ENCODE peak calls at places on chromosomes 3 and 15, in nine cellular contexts. One of them, this sample, is unnamed.

GRCh38 chr3:20622304-20622703 is 436.3 kb upstream of the SGO1 start:
- DNase-seq in anterior cingulate cortex: no peak
- DNase-seq in stimulated activated CD4-positive, alpha-beta T cell treated with anti-CD3 and anti-CD28 coated beads, Interleukin-15, amount 100 ng/mL, for 24 hours: no peak
- DNase-seq in GM12891: no peak
- DNase-seq in AML-193: no peak
- DNase-seq in EL: peak
- DNase-seq in Panc1: no peak
- DNase-seq in T-helper 9 cell: no peak
- DNase-seq in progenitor cell of endocrine pancreas: no peak
- DNase-seq in this sample: no peak

GRCh38 chr3:171162986-171163723 is 136.6 kb upstream of the SLC2A2 start:
- DNase-seq in anterior cingulate cortex: no peak
- DNase-seq in stimulated activated CD4-positive, alpha-beta T cell treated with anti-CD3 and anti-CD28 coated beads, Interleukin-15, amount 100 ng/mL, for 24 hours: peak
- DNase-seq in GM12891: peak
- DNase-seq in AML-193: peak
- DNase-seq in EL: no peak
- DNase-seq in Panc1: no peak
- DNase-seq in T-helper 9 cell: no peak
- DNase-seq in progenitor cell of endocrine pancreas: no peak
- DNase-seq in this sample: no peak

GRCh38 chr3:148036331-148036881 is 627.2 kb downstream of the ZIC1 start:
- DNase-seq in anterior cingulate cortex: no peak
- DNase-seq in stimulated activated CD4-positive, alpha-beta T cell treated with anti-CD3 and anti-CD28 coated beads, Interleukin-15, amount 100 ng/mL, for 24 hours: no peak
- DNase-seq in GM12891: no peak
- DNase-seq in AML-193: no peak
- DNase-seq in EL: peak
- DNase-seq in Panc1: no peak
- DNase-seq in T-helper 9 cell: no peak
- DNase-seq in progenitor cell of endocrine pancreas: no peak
- DNase-seq in this sample: no peak

GRCh38 chr15:40345867-40346578 is 4.8 kb upstream of the PHGR1 start:
- DNase-seq in anterior cingulate cortex: no peak
- DNase-seq in stimulated activated CD4-positive, alpha-beta T cell treated with anti-CD3 and anti-CD28 coated beads, Interleukin-15, amount 100 ng/mL, for 24 hours: no peak
- DNase-seq in GM12891: no peak
- DNase-seq in AML-193: no peak
- DNase-seq in EL: no peak
- DNase-seq in Panc1: no peak
- DNase-seq in T-helper 9 cell: no peak
- DNase-seq in progenitor cell of endocrine pancreas: no peak
- DNase-seq in this sample: no peak

GRCh38 chr15:74624020-74624602 is 8.5 kb downstream of the CLK3 start:
- DNase-seq in anterior cingulate cortex: no peak
- DNase-seq in stimulated activated CD4-positive, alpha-beta T cell treated with anti-CD3 and anti-CD28 coated beads, Interleukin-15, amount 100 ng/mL, for 24 hours: no peak
- DNase-seq in GM12891: no peak
- DNase-seq in AML-193: no peak
- DNase-seq in EL: no peak
- DNase-seq in Panc1: no peak
- DNase-seq in T-helper 9 cell: no peak
- DNase-seq in progenitor cell of endocrine pancreas: no peak
- DNase-seq in this sample: no peak

GRCh38 chr3:104669083-104669482 is 697.6 kb upstream of the ALCAM start:
- DNase-seq in anterior cingulate cortex: no peak
- DNase-seq in stimulated activated CD4-positive, alpha-beta T cell treated with anti-CD3 and anti-CD28 coated beads, Interleukin-15, amount 100 ng/mL, for 24 hours: no peak
- DNase-seq in GM12891: no peak
- DNase-seq in AML-193: no peak
- DNase-seq in EL: no peak
- DNase-seq in Panc1: no peak
- DNase-seq in T-helper 9 cell: no peak
- DNase-seq in progenitor cell of endocrine pancreas: no peak
- DNase-seq in this sample: no peak

GRCh38 chr3:149441662-149442442 is 32.6 kb upstream of the TM4SF4 start:
- DNase-seq in anterior cingulate cortex: no peak
- DNase-seq in stimulated activated CD4-positive, alpha-beta T cell treated with anti-CD3 and anti-CD28 coated beads, Interleukin-15, amount 100 ng/mL, for 24 hours: no peak
- DNase-seq in GM12891: no peak
- DNase-seq in AML-193: no peak
- DNase-seq in EL: peak
- DNase-seq in Panc1: no peak
- DNase-seq in T-helper 9 cell: no peak
- DNase-seq in progenitor cell of endocrine pancreas: no peak
- DNase-seq in this sample: no peak

GRCh38 chr3:122415104-122415744 is 638 bp downstream of the WDR5B start:
- DNase-seq in anterior cingulate cortex: no peak
- DNase-seq in stimulated activated CD4-positive, alpha-beta T cell treated with anti-CD3 and anti-CD28 coated beads, Interleukin-15, amount 100 ng/mL, for 24 hours: peak
- DNase-seq in GM12891: peak
- DNase-seq in AML-193: no peak
- DNase-seq in EL: peak
- DNase-seq in Panc1: no peak
- DNase-seq in T-helper 9 cell: peak
- DNase-seq in progenitor cell of endocrine pancreas: no peak
- DNase-seq in this sample: no peak

GRCh38 chr3:173403376-173403775 is 5.8 kb downstream of the NLGN1 start:
- DNase-seq in anterior cingulate cortex: no peak
- DNase-seq in stimulated activated CD4-positive, alpha-beta T cell treated with anti-CD3 and anti-CD28 coated beads, Interleukin-15, amount 100 ng/mL, for 24 hours: no peak
- DNase-seq in GM12891: no peak
- DNase-seq in AML-193: no peak
- DNase-seq in EL: no peak
- DNase-seq in Panc1: no peak
- DNase-seq in T-helper 9 cell: no peak
- DNase-seq in progenitor cell of endocrine pancreas: no peak
- DNase-seq in this sample: no peak

GRCh38 chr3:89372456-89372855 is 265.0 kb downstream of the EPHA3 start:
- DNase-seq in anterior cingulate cortex: no peak
- DNase-seq in stimulated activated CD4-positive, alpha-beta T cell treated with anti-CD3 and anti-CD28 coated beads, Interleukin-15, amount 100 ng/mL, for 24 hours: no peak
- DNase-seq in GM12891: no peak
- DNase-seq in AML-193: no peak
- DNase-seq in EL: no peak
- DNase-seq in Panc1: no peak
- DNase-seq in T-helper 9 cell: no peak
- DNase-seq in progenitor cell of endocrine pancreas: no peak
- DNase-seq in this sample: no peak

GRCh38 chr3:161914703-161915102 is 418.1 kb downstream of the OTOL1 start:
- DNase-seq in anterior cingulate cortex: no peak
- DNase-seq in stimulated activated CD4-positive, alpha-beta T cell treated with anti-CD3 and anti-CD28 coated beads, Interleukin-15, amount 100 ng/mL, for 24 hours: no peak
- DNase-seq in GM12891: no peak
- DNase-seq in AML-193: no peak
- DNase-seq in EL: peak
- DNase-seq in Panc1: peak
- DNase-seq in T-helper 9 cell: no peak
- DNase-seq in progenitor cell of endocrine pancreas: peak
- DNase-seq in this sample: no peak

GRCh38 chr3:4531478-4532025 is 38.4 kb downstream of the ITPR1 start:
- DNase-seq in anterior cingulate cortex: no peak
- DNase-seq in stimulated activated CD4-positive, alpha-beta T cell treated with anti-CD3 and anti-CD28 coated beads, Interleukin-15, amount 100 ng/mL, for 24 hours: no peak
- DNase-seq in GM12891: no peak
- DNase-seq in AML-193: no peak
- DNase-seq in EL: no peak
- DNase-seq in Panc1: no peak
- DNase-seq in T-helper 9 cell: no peak
- DNase-seq in progenitor cell of endocrine pancreas: no peak
- DNase-seq in this sample: no peak

GRCh38 chr3:22627993-22628499 is 575.1 kb upstream of the UBE2E2 start:
- DNase-seq in anterior cingulate cortex: no peak
- DNase-seq in stimulated activated CD4-positive, alpha-beta T cell treated with anti-CD3 and anti-CD28 coated beads, Interleukin-15, amount 100 ng/mL, for 24 hours: no peak
- DNase-seq in GM12891: no peak
- DNase-seq in AML-193: no peak
- DNase-seq in EL: no peak
- DNase-seq in Panc1: no peak
- DNase-seq in T-helper 9 cell: no peak
- DNase-seq in progenitor cell of endocrine pancreas: no peak
- DNase-seq in this sample: no peak

GRCh38 chr3:178170698-178171535 is 365.3 kb upstream of the KCNMB2 start:
- DNase-seq in anterior cingulate cortex: no peak
- DNase-seq in stimulated activated CD4-positive, alpha-beta T cell treated with anti-CD3 and anti-CD28 coated beads, Interleukin-15, amount 100 ng/mL, for 24 hours: no peak
- DNase-seq in GM12891: no peak
- DNase-seq in AML-193: peak
- DNase-seq in EL: peak
- DNase-seq in Panc1: peak
- DNase-seq in T-helper 9 cell: no peak
- DNase-seq in progenitor cell of endocrine pancreas: no peak
- DNase-seq in this sample: peak

GRCh38 chr15:98927057-98927456 is 80.5 kb downstream of the PGPEP1L start:
- DNase-seq in anterior cingulate cortex: no peak
- DNase-seq in stimulated activated CD4-positive, alpha-beta T cell treated with anti-CD3 and anti-CD28 coated beads, Interleukin-15, amount 100 ng/mL, for 24 hours: no peak
- DNase-seq in GM12891: no peak
- DNase-seq in AML-193: no peak
- DNase-seq in EL: no peak
- DNase-seq in Panc1: no peak
- DNase-seq in T-helper 9 cell: no peak
- DNase-seq in progenitor cell of endocrine pancreas: no peak
- DNase-seq in this sample: no peak

GRCh38 chr15:48447657-48448056 is 116.4 kb downstream of the DUT start:
- DNase-seq in anterior cingulate cortex: no peak
- DNase-seq in stimulated activated CD4-positive, alpha-beta T cell treated with anti-CD3 and anti-CD28 coated beads, Interleukin-15, amount 100 ng/mL, for 24 hours: no peak
- DNase-seq in GM12891: no peak
- DNase-seq in AML-193: no peak
- DNase-seq in EL: peak
- DNase-seq in Panc1: no peak
- DNase-seq in T-helper 9 cell: no peak
- DNase-seq in progenitor cell of endocrine pancreas: no peak
- DNase-seq in this sample: no peak

GRCh38 chr3:180277036-180277435 is 240.3 kb upstream of the PEX5L start:
- DNase-seq in anterior cingulate cortex: no peak
- DNase-seq in stimulated activated CD4-positive, alpha-beta T cell treated with anti-CD3 and anti-CD28 coated beads, Interleukin-15, amount 100 ng/mL, for 24 hours: no peak
- DNase-seq in GM12891: no peak
- DNase-seq in AML-193: no peak
- DNase-seq in EL: peak
- DNase-seq in Panc1: peak
- DNase-seq in T-helper 9 cell: no peak
- DNase-seq in progenitor cell of endocrine pancreas: no peak
- DNase-seq in this sample: no peak

This sample was measured in keratinocyte.